ENCODE peak calls at places on chromosome 7, in eight cellular contexts. Q is neural progenitor cell; M is uterus; V is body of pancreas; N is substantia nigra; X is HCT116; L is CD8-positive, alpha-beta T cell; W is mesendoderm. J is an unnamed sample.

GRCh38 chr7:139471740-139472353 is 11.6 kb downstream of the KLRG2 start:
- DNase-seq in M (no peak), X (no peak), Q (peak; percentile 71), L (no peak), W (peak; percentile 42), N (no peak), V (peak; percentile 43), J (no peak)

GRCh38 chr7:68805159-68805558 is 793.1 kb upstream of the AUTS2 start:
- DNase-seq in V (no peak), W (no peak), Q (no peak), M (no peak), N (no peak), X (no peak), L (no peak), J (no peak)

GRCh38 chr7:128194533-128195282 is 46.4 kb upstream of the LEP start:
- DNase-seq in N (no peak), X (no peak), M (no peak), V (no peak), W (no peak), L (no peak), Q (no peak), J (no peak)

GRCh38 chr7:2663121-2663886 is 24.7 kb upstream of the AMZ1 start:
- DNase-seq in X (no peak), L (no peak), V (no peak), M (no peak), N (peak; percentile 67), W (no peak), Q (no peak), J (no peak)

GRCh38 chr7:21844742-21845141 is 101.0 kb downstream of the CDCA7L start:
- DNase-seq in L (no peak), N (no peak), X (no peak), Q (no peak), W (no peak), V (no peak), M (no peak), J (no peak)

GRCh38 chr7:134690614-134691504 is 44.2 kb downstream of the BPGM start:
- DNase-seq in N (peak; percentile 73), V (no peak), M (no peak), W (no peak), Q (no peak), L (no peak), X (no peak), J (no peak)

GRCh38 chr7:5597772-5598171 is 174.1 kb upstream of the TNRC18 start:
- DNase-seq in L (no peak), X (no peak), M (no peak), W (no peak), N (no peak), Q (peak; percentile 28), V (no peak), J (no peak)

GRCh38 chr7:137697026-137697425 is 149.7 kb downstream of the DGKI start:
- DNase-seq in N (no peak), M (no peak), V (no peak), X (no peak), W (no peak), Q (no peak), L (no peak), J (no peak)

GRCh38 chr7:6306471-6306870 is 34.0 kb upstream of the CYTH3 start:
- DNase-seq in M (no peak), N (no peak), Q (no peak), X (peak; percentile 59), V (no peak), L (no peak), W (no peak), J (peak; percentile 54)

DNA sequence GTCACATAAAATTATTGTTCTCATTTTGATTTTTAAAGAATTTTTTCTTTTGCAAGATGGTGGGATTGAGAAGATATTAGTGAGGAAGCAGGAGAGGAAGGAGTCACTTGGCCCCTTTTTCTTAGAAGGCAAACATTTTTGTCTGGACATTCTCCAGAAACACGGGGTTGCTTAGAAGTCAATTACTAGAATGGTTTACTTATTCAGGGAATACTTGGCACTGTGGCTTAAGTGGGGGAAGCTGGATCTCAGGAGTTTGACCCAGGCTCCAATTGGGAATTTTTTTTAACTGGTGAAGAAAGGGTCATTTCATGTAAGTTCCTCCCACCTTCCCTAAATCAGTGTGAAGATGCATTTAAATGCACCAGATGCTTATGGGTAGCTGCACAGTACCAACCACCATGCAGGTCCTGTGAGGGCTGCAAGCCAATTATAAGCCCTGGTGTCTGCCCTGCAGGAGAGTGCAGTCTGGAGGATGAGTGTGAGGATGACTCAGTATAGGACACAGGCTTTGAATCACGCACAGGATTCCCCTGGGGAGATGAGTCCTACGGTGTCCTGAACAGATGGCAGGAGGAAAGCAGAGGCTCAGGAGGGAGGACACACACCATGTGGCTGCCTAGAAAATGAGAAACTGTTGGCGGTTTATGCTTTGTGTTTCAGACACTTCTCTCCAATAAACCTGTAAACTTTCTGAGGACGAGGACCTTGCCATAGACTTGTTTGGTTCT is 299.1 kb downstream of the PLXNA4 start:
- DNase-seq in W (no peak), L (no peak), Q (no peak), V (no peak), X (no peak), M (no peak), N (no peak), J (no peak)
- H3K27ac ChIP-seq in W (no peak overlapping the region), L (no peak overlapping the region), Q (no peak overlapping the region), V (no peak overlapping the region), X (no peak overlapping the region), M (no peak overlapping the region), N (no peak overlapping the region), J (no peak overlapping the region)

GRCh38 chr7:1193593-1194424 is 33.8 kb upstream of the ZFAND2A start:
- DNase-seq in W (peak; percentile 22), L (peak; percentile 29), V (peak; percentile 65), N (peak; percentile 69), X (peak; percentile 40), M (no peak), Q (peak; percentile 81), J (no peak)

GRCh38 chr7:1188720-1189294 is 28.8 kb upstream of the ZFAND2A start:
- DNase-seq in N (no peak), L (no peak), M (no peak), Q (no peak), V (no peak), W (no peak), X (no peak), J (no peak)

GRCh38 chr7:1189986-1190772 is 30.2 kb upstream of the ZFAND2A start:
- DNase-seq in W (no peak), M (no peak), X (no peak), N (no peak), L (no peak), V (no peak), Q (no peak), J (no peak)

GRCh38 chr7:1196950-1197349 is 35.7 kb upstream of the UNCX start:
- DNase-seq in M (no peak), V (no peak), W (no peak), N (no peak), X (no peak), Q (no peak), L (no peak), J (no peak)

DNA sequence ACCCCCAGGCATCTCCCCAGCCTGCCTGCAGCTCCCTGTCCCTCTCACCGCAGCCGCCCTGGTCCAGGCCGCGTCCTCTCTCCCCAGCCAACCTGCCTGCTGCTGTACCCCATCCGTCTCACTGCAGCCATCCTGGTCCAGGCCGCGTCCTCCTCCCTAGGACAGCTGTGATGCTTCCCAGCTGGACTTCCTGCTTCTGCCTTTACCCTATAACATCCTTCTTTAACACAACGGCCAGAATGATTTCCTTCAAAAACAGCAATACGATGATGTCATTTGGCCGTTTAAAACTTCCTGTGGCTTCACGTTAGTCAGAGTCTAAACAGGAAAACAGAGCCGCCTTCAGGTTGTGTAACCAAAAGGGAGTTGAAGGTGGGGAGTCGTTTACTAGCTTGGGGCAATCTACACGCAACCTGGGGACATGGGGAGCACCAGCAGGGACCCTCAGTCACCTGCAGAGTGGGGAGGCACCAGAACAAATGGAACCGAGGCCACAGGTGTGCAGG is 32.2 kb upstream of the ZFAND2A start:
- DNase-seq in W (no peak), Q (no peak), V (no peak), X (no peak), L (no peak), M (no peak), N (no peak), J (no peak)
- H3K27ac ChIP-seq in W (no peak overlapping the region), Q (no peak overlapping the region), V (no peak overlapping the region), X (no peak overlapping the region), L (no peak overlapping the region), M (no peak overlapping the region), N (no peak overlapping the region), J (no peak overlapping the region)

GRCh38 chr7:26293569-26294308 is 2.1 kb downstream of the SNX10 start:
- DNase-seq in W (no peak), N (no peak), V (peak; percentile 25), L (peak; percentile 59), X (no peak), Q (no peak), M (no peak), J (no peak)
- H3K27ac ChIP-seq in W (no peak overlapping the region), N (no peak overlapping the region), V (no peak overlapping the region), L (peak overlapping the region; percentile 24), X (no peak overlapping the region), Q (no peak overlapping the region), M (no peak overlapping the region), J (no peak overlapping the region)

GRCh38 chr7:40966693-40967092 is 736.2 kb downstream of the INHBA start:
- DNase-seq in W (no peak), N (no peak), V (no peak), L (no peak), Q (no peak), M (no peak), X (no peak), J (no peak)
- H3K27ac ChIP-seq in W (no peak overlapping the region), N (no peak overlapping the region), V (no peak overlapping the region), L (no peak overlapping the region), Q (no peak overlapping the region), M (no peak overlapping the region), X (no peak overlapping the region), J (no peak overlapping the region)

DNA sequence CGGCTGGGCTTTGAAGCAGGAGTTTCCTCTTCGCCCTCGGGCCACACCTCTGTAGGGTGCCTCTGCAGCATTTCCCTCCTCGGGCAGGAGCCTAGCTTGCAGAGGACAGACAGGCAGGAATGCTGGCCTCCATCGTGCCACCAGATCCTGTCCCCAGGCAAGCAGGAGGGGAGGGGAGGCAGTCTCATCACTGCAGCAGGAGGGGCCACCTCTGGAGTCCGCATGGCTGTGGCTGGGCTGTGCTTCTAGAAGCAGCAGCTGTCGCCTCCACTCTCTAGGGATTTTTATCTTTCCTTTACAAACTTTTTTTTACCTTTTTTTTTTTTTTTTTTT is 181.4 kb downstream of the CUX1 start:
- DNase-seq in L (no peak), X (no peak), W (peak; percentile 92), Q (peak; percentile 44), V (no peak), N (no peak), M (no peak), J (no peak)
- H3K27ac ChIP-seq in L (no peak overlapping the region), X (no peak overlapping the region), W (peak overlapping the region; percentile 12), Q (no peak overlapping the region), V (no peak overlapping the region), N (no peak overlapping the region), M (peak overlapping the region; percentile 11), J (no peak overlapping the region)

GRCh38 chr7:141074162-141074989 is 512 bp downstream of the TMEM178B start:
- DNase-seq in M (no peak), W (peak; percentile 59), V (no peak), N (peak; percentile 48), Q (peak; percentile 71), L (no peak), X (no peak), J (no peak)
- H3K27ac ChIP-seq in M (no peak overlapping the region), W (no peak overlapping the region), V (no peak overlapping the region), N (peak overlapping the region; percentile 7), Q (no peak overlapping the region), L (no peak overlapping the region), X (no peak overlapping the region), J (no peak overlapping the region)

DNA sequence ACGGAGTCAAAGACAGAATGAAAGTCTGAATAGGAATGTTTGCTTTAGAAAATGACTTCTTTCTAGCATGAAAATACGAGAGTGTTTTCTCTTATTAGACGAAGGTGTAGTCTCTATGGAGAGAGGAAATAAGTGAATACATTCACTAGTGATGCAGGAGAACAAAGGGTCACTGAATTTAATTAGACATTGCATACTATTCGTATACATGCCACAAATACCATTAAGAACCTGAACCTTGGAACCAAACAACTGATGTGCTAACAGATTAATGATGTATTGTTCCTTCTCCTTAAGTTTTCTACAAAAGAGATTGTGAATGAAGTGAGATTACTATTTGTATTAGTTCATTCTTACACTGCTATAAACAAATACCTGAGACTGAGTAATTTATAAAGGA is 10.3 kb downstream of the THAP5 start:
- DNase-seq in V (no peak), L (no peak), X (no peak), W (no peak), M (no peak), Q (no peak), N (no peak), J (no peak)
- H3K27ac ChIP-seq in V (no peak overlapping the region), L (no peak overlapping the region), X (no peak overlapping the region), W (no peak overlapping the region), M (no peak overlapping the region), Q (no peak overlapping the region), N (no peak overlapping the region), J (no peak overlapping the region)